ENCODE peak calls at places on chromosomes 11 and 22, in eight cellular contexts. R, A, L, H, F, K, J and G are unnamed samples.

GRCh38 chr22:23267225-23268043 is 87.1 kb downstream of the BCR start:
- DNase-seq in R (no peak), A (no peak), L (no peak), H (no peak), F (no peak), K (no peak), J (no peak), G (no peak)

GRCh38 chr11:1484061-1484671 is 2.4 kb downstream of the MOB2 start:
- DNase-seq in R (no peak), A (no peak), L (no peak), H (no peak), F (no peak), K (no peak), J (no peak), G (no peak)

GRCh38 chr11:19419813-19420212 is 179.1 kb upstream of the E2F8 start:
- DNase-seq in R (peak; percentile 79), A (peak; percentile 49), L (no peak), H (no peak), F (no peak), K (peak; percentile 61), J (no peak), G (no peak)

GRCh38 chr11:36790450-36790849 is 192.4 kb upstream of the RAG2 start:
- DNase-seq in R (no peak), A (no peak), L (no peak), H (no peak), F (no peak), K (no peak), J (no peak), G (no peak)

GRCh38 chr11:106879029-106879428 is 139.2 kb downstream of the GUCY1A2 start:
- DNase-seq in R (no peak), A (no peak), L (no peak), H (no peak), F (no peak), K (no peak), J (no peak), G (no peak)

GRCh38 chr11:10540546-10540914 is 457 bp downstream of the RNF141 start:
- DNase-seq in R (peak; percentile 12), A (peak; percentile 24), L (peak; percentile 48), H (no peak), F (peak; percentile 72), K (no peak), J (no peak), G (no peak)

GRCh38 chr11:50178732-50179131 is 146.1 kb downstream of the OR4C45 start:
- DNase-seq in R (no peak), A (no peak), L (no peak), H (no peak), F (no peak), K (no peak), J (no peak), G (no peak)

GRCh38 chr22:19622061-19622441 is 92.3 kb upstream of the SEPTIN5 start:
- DNase-seq in R (no peak), A (no peak), L (no peak), H (no peak), F (no peak), K (no peak), J (no peak), G (no peak)

GRCh38 chr22:23058063-23058462 is 12.3 kb upstream of the GNAZ start:
- DNase-seq in R (no peak), A (no peak), L (no peak), H (no peak), F (no peak), K (no peak), J (peak; percentile 41), G (no peak)

GRCh38 chr11:132050081-132050480 is 679.7 kb downstream of the NTM start:
- DNase-seq in R (no peak), A (no peak), L (no peak), H (no peak), F (no peak), K (no peak), J (no peak), G (no peak)

GRCh38 chr11:125950696-125951645 is 5.1 kb downstream of the VSIG10L2 start:
- DNase-seq in R (peak; percentile 85), A (peak; percentile 91), L (no peak), H (no peak), F (peak; percentile 35), K (peak; percentile 74), J (no peak), G (no peak)

GRCh38 chr11:59550368-59550841 is 39.1 kb downstream of the OR4D9 start:
- DNase-seq in R (peak; percentile 97), A (peak; percentile 95), L (peak; percentile 98), H (peak; percentile 96), F (peak; percentile 86), K (peak; percentile 95), J (peak; percentile 95), G (peak; percentile 97)

GRCh38 chr11:65524010-65524746 is 705 bp upstream of the SCYL1 start:
- DNase-seq in R (no peak), A (no peak), L (peak; percentile 63), H (no peak), F (peak; percentile 61), K (peak; percentile 71), J (peak; percentile 59), G (no peak)

GRCh38 chr11:12166299-12167092 is 56.1 kb downstream of the MICAL2 start:
- DNase-seq in R (no peak), A (no peak), L (no peak), H (no peak), F (no peak), K (no peak), J (no peak), G (no peak)

GRCh38 chr11:12165237-12165875 is 55.0 kb downstream of the MICAL2 start:
- DNase-seq in R (no peak), A (no peak), L (no peak), H (no peak), F (no peak), K (no peak), J (no peak), G (no peak)

GRCh38 chr11:12163181-12163841 is 52.9 kb downstream of the MICAL2 start:
- DNase-seq in R (peak; percentile 42), A (peak; percentile 63), L (peak; percentile 90), H (no peak), F (peak; percentile 67), K (peak; percentile 65), J (no peak), G (no peak)

GRCh38 chr11:12162652-12163051 is 52.3 kb downstream of the MICAL2 start:
- DNase-seq in R (no peak), A (no peak), L (no peak), H (no peak), F (no peak), K (no peak), J (no peak), G (no peak)

DNA sequence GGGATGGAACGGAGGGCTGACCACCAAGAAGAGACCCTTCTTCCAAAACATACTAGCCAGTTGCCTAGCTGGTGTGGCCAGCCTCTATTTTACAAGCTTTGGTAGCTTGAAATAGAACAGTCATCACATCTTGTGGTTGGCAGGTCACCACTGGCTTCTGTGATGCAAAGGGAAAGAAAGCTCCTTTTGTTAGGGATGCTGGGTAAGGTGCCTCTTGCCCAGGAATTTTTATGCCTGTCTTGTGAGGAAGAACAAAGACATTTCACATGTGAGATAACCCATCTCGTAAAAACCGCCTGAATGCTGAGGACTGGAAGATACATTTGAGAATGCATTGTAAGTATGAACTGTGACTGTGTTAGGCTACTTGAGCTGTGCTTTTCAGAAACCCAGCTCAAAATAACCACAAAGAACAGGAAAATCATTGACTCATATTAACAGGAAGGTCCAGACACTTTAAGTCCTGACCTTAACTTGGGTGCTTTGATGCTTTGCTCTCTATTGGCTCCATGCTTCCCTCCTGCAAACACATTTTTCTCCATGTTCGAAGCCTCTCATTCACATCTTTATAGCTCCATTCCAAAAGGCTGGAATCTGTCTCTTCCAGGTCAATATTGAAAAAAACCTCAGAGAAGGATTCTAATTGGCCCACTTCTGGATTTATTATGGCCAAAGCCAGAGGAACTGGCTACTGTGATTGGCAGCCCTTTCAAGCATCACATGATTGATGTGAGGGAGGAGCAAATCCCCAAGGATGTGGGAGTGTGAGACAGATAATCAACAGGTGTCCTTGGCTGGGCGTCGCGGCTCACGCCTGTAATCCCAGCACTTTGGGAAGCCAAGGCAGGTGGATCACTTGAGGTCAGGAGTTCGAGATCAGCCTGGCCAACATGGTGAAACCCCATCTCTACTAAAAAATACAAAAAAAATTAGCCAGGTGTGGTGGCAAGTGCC is 53.9 kb downstream of the MICAL2 start:
- DNase-seq in R (peak; percentile 84), A (peak; percentile 76), L (peak; percentile 76), H (peak; percentile 93), F (peak; percentile 50), K (peak; percentile 88), J (no peak), G (no peak)
- H3K4me3 ChIP-seq in R (no peak overlapping the region), A (no peak overlapping the region), L (no peak overlapping the region), H (no peak overlapping the region), F (no peak overlapping the region), K (no peak overlapping the region), J (no peak overlapping the region), G (no peak overlapping the region)

GRCh38 chr11:69075421-69076128 is 26.8 kb downstream of the TPCN2 start:
- DNase-seq in R (peak; percentile 99), A (peak; percentile 99), L (peak; percentile 100), H (peak; percentile 82), F (peak; percentile 58), K (peak; percentile 100), J (no peak), G (no peak)
- H3K4me3 ChIP-seq in R (no peak overlapping the region), A (no peak overlapping the region), L (no peak overlapping the region), H (no peak overlapping the region), F (no peak overlapping the region), K (peak overlapping the region; percentile 49), J (no peak overlapping the region), G (no peak overlapping the region)

DNA sequence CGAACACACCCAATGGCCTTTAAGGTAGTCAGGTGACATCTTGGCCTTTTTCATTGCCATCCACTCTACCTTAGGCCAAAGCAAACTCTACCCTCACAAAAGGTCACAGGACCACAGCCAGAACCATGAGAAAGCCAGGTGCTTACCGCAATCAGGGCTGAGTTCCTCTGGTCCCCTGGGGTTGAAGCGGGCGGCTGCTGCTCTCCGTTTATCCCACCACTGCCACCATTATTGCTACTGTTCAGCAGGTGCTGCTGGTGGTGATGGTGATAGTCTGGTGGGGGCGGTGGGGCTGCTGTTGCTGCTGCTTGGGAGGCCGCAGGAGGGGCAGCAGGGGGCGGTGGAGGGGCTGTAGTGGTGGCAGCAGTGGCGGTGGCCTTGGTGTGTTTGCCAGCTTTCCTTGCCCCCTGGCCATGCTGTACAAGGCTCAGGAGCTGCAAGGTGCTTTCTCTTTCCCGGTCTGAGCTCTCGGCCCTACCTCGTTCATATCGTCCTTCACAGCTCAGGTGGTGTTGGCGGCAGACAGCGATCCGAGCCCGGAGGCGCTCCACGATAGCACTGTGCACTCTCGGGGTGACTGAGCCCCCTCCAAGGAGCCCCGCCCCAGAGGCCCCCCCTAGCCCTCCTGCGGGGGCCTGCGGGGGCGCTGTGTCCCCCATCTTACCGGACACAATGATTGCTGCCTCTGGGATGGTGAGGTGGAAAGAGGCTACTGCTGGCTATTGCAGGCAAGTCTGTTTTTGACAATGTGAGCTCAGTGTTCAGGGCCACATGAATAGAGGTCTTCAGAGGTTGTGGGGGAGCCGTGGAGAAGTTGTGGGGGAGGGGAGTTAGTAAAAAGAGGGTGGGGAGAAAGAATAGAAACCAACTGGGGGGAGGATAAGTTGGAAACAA is 1.5 kb downstream of the MAML2 start:
- DNase-seq in R (peak; percentile 58), A (peak; percentile 70), L (peak; percentile 42), H (no peak), F (peak; percentile 70), K (peak; percentile 65), J (peak; percentile 61), G (no peak)
- H3K4me3 ChIP-seq in R (peak overlapping the region; percentile 96), A (peak overlapping the region; percentile 95), L (peak overlapping the region; percentile 54), H (no peak overlapping the region), F (peak overlapping the region; percentile 37), K (peak overlapping the region; percentile 100), J (peak overlapping the region; percentile 69), G (no peak overlapping the region)

DNA sequence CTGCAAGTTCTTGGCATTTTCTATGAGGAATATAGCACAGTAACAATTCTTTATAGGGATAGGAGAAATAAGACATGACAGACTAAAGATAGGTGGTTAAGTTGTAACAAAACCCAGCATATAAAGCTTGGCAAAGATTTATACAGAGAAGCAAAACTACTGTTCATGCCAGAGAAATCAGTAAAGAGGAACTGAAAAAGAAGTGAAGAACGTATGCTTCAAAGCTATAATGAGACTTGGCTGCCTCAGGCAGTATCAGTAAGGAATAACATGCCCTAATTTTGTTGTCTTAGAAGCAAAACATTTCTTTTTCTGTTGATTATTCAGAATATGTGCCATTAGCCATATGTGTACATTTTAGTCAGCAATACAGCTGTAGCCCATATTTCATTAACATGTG is 403.1 kb downstream of the NELL1 start:
- DNase-seq in R (no peak), A (no peak), L (no peak), H (no peak), F (no peak), K (no peak), J (no peak), G (no peak)
- H3K4me3 ChIP-seq in R (no peak overlapping the region), A (no peak overlapping the region), L (no peak overlapping the region), H (no peak overlapping the region), F (no peak overlapping the region), K (no peak overlapping the region), J (no peak overlapping the region), G (no peak overlapping the region)